ENCODE peak calls at places on chromosomes 6 and 20, in seven cellular contexts. One of them, this sample, is unnamed.
A peak's percentile ranks its signal among the peaks of the same experiment; 100 is the strongest.

GRCh38 chr20:1130058-1130694 is 11.8 kb downstream of the PSMF1 start:
- DNase-seq in mesendoderm: no peak
- DNase-seq in IMR-90: no peak
- DNase-seq in H1: no peak
- DNase-seq in H9: no peak
- DNase-seq in trophoblast cell: no peak
- DNase-seq in mesenchymal stem cell: no peak
- DNase-seq in this sample: no peak

GRCh38 chr6:95413789-95414188 is 163.5 kb upstream of the MANEA start:
- DNase-seq in mesenchymal stem cell: no peak
- DNase-seq in IMR-90: no peak
- DNase-seq in H1: no peak
- DNase-seq in trophoblast cell: no peak
- DNase-seq in mesendoderm: peak; percentile 19
- DNase-seq in H9: no peak
- DNase-seq in this sample: no peak

GRCh38 chr6:44540881-44541280 is 153.4 kb downstream of the CDC5L start:
- DNase-seq in H9: peak; percentile 7
- DNase-seq in mesendoderm: no peak
- DNase-seq in IMR-90: no peak
- DNase-seq in trophoblast cell: no peak
- DNase-seq in H1: no peak
- DNase-seq in mesenchymal stem cell: no peak
- DNase-seq in this sample: no peak

GRCh38 chr20:46883847-46884246 is 10.8 kb upstream of the EYA2 start:
- DNase-seq in H9: no peak
- DNase-seq in H1: no peak
- DNase-seq in IMR-90: peak; percentile 42
- DNase-seq in mesenchymal stem cell: no peak
- DNase-seq in trophoblast cell: no peak
- DNase-seq in mesendoderm: no peak
- DNase-seq in this sample: no peak

GRCh38 chr6:138101946-138102731 is 5.1 kb downstream of the PERP start:
- DNase-seq in mesenchymal stem cell: no peak
- DNase-seq in trophoblast cell: no peak
- DNase-seq in H1: no peak
- DNase-seq in mesendoderm: peak; percentile 96
- DNase-seq in H9: no peak
- DNase-seq in IMR-90: no peak
- DNase-seq in this sample: no peak

GRCh38 chr20:51969191-51969590 is 166.9 kb upstream of the SALL4 start:
- DNase-seq in H9: no peak
- DNase-seq in H1: no peak
- DNase-seq in mesendoderm: no peak
- DNase-seq in trophoblast cell: peak; percentile 19
- DNase-seq in mesenchymal stem cell: no peak
- DNase-seq in IMR-90: no peak
- DNase-seq in this sample: no peak

GRCh38 chr20:595330-596308 is 14.5 kb downstream of the TCF15 start:
- DNase-seq in trophoblast cell: no peak
- DNase-seq in mesenchymal stem cell: no peak
- DNase-seq in IMR-90: no peak
- DNase-seq in H9: no peak
- DNase-seq in H1: no peak
- DNase-seq in mesendoderm: no peak
- DNase-seq in this sample: no peak

GRCh38 chr20:44861547-44862006 is 23.9 kb upstream of the YWHAB start:
- DNase-seq in H1: no peak
- DNase-seq in mesendoderm: no peak
- DNase-seq in trophoblast cell: no peak
- DNase-seq in mesenchymal stem cell: no peak
- DNase-seq in H9: no peak
- DNase-seq in IMR-90: peak; percentile 18
- DNase-seq in this sample: no peak

GRCh38 chr20:24994470-24995368 is 2.2 kb upstream of the APMAP start:
- DNase-seq in IMR-90: peak; percentile 63
- DNase-seq in H9: peak; percentile 76
- DNase-seq in mesenchymal stem cell: peak; percentile 76
- DNase-seq in mesendoderm: peak; percentile 80
- DNase-seq in H1: peak; percentile 31
- DNase-seq in trophoblast cell: peak; percentile 59
- DNase-seq in this sample: peak; percentile 78

DNA sequence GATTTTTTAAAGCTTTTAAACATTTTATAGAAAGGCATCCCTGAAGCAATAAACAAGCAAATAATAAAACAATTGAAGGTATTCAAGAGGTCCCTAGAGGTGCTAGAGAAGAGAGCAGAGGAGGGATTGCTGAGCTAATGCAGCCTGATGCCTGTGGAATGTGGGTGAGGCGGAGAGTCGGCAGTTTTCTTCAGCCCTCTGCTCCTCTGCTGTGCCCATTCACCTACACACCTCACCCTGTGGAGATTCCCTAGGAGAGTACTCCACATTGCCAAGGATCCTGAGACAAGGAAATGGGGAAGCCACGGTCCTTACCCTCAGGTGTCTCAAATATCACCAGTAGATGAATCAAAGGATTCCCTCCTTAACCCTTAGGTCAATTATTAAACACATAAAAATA is 199.8 kb upstream of the POU3F2 start:
- DNase-seq in mesenchymal stem cell: no peak
- DNase-seq in mesendoderm: peak; percentile 75
- DNase-seq in H9: peak; percentile 53
- DNase-seq in trophoblast cell: no peak
- DNase-seq in IMR-90: no peak
- DNase-seq in H1: peak; percentile 27
- DNase-seq in this sample: no peak
- H3K4ac ChIP-seq in mesenchymal stem cell: no peak overlapping the region
- H3K4ac ChIP-seq in mesendoderm: peak overlapping the region; percentile 16
- H3K4ac ChIP-seq in H9: no peak overlapping the region
- H3K4ac ChIP-seq in trophoblast cell: no peak overlapping the region
- H3K4ac ChIP-seq in IMR-90: no peak overlapping the region
- H3K4ac ChIP-seq in H1: no peak overlapping the region
- H3K4ac ChIP-seq in this sample: no peak overlapping the region

GRCh38 chr6:24872769-24873168 is 63.0 kb downstream of the RIPOR2 start:
- DNase-seq in mesenchymal stem cell: peak; percentile 26
- DNase-seq in trophoblast cell: no peak
- DNase-seq in IMR-90: no peak
- DNase-seq in H9: no peak
- DNase-seq in mesendoderm: no peak
- DNase-seq in H1: no peak
- DNase-seq in this sample: peak; percentile 43

GRCh38 chr6:24874128-24874527 is 61.6 kb downstream of the RIPOR2 start:
- DNase-seq in H9: no peak
- DNase-seq in H1: no peak
- DNase-seq in mesenchymal stem cell: no peak
- DNase-seq in mesendoderm: no peak
- DNase-seq in trophoblast cell: no peak
- DNase-seq in IMR-90: no peak
- DNase-seq in this sample: no peak

GRCh38 chr6:24879351-24879750 is 56.4 kb downstream of the RIPOR2 start:
- DNase-seq in IMR-90: no peak
- DNase-seq in H1: no peak
- DNase-seq in mesenchymal stem cell: no peak
- DNase-seq in H9: no peak
- DNase-seq in mesendoderm: peak; percentile 28
- DNase-seq in trophoblast cell: peak; percentile 72
- DNase-seq in this sample: no peak

GRCh38 chr6:24876496-24877465 is 59.0 kb downstream of the RIPOR2 start:
- DNase-seq in mesendoderm: peak; percentile 96
- DNase-seq in trophoblast cell: peak; percentile 94
- DNase-seq in H9: peak; percentile 91
- DNase-seq in mesenchymal stem cell: no peak
- DNase-seq in H1: peak; percentile 66
- DNase-seq in IMR-90: no peak
- DNase-seq in this sample: no peak

GRCh38 chr6:24874776-24875175 is 61.0 kb downstream of the RIPOR2 start:
- DNase-seq in mesendoderm: no peak
- DNase-seq in H1: no peak
- DNase-seq in mesenchymal stem cell: no peak
- DNase-seq in trophoblast cell: no peak
- DNase-seq in H9: no peak
- DNase-seq in IMR-90: no peak
- DNase-seq in this sample: no peak
- H3K4ac ChIP-seq in mesendoderm: no peak overlapping the region
- H3K4ac ChIP-seq in H1: no peak overlapping the region
- H3K4ac ChIP-seq in mesenchymal stem cell: no peak overlapping the region
- H3K4ac ChIP-seq in trophoblast cell: peak overlapping the region; percentile 37
- H3K4ac ChIP-seq in H9: no peak overlapping the region
- H3K4ac ChIP-seq in IMR-90: no peak overlapping the region
- H3K4ac ChIP-seq in this sample: no peak overlapping the region

GRCh38 chr6:37923514-37923913 is 104.0 kb downstream of the ZFAND3 start:
- DNase-seq in mesendoderm: no peak
- DNase-seq in trophoblast cell: no peak
- DNase-seq in H9: no peak
- DNase-seq in mesenchymal stem cell: no peak
- DNase-seq in H1: no peak
- DNase-seq in IMR-90: no peak
- DNase-seq in this sample: no peak
- H3K4ac ChIP-seq in mesendoderm: no peak overlapping the region
- H3K4ac ChIP-seq in trophoblast cell: no peak overlapping the region
- H3K4ac ChIP-seq in H9: no peak overlapping the region
- H3K4ac ChIP-seq in mesenchymal stem cell: no peak overlapping the region
- H3K4ac ChIP-seq in H1: no peak overlapping the region
- H3K4ac ChIP-seq in IMR-90: no peak overlapping the region
- H3K4ac ChIP-seq in this sample: no peak overlapping the region

GRCh38 chr6:166558156-166559025 is 28.1 kb downstream of the RAMACL start:
- DNase-seq in H9: no peak
- DNase-seq in mesenchymal stem cell: no peak
- DNase-seq in mesendoderm: no peak
- DNase-seq in H1: no peak
- DNase-seq in trophoblast cell: no peak
- DNase-seq in IMR-90: no peak
- DNase-seq in this sample: no peak
- H3K4ac ChIP-seq in H9: no peak overlapping the region
- H3K4ac ChIP-seq in mesenchymal stem cell: no peak overlapping the region
- H3K4ac ChIP-seq in mesendoderm: no peak overlapping the region
- H3K4ac ChIP-seq in H1: no peak overlapping the region
- H3K4ac ChIP-seq in trophoblast cell: no peak overlapping the region
- H3K4ac ChIP-seq in IMR-90: no peak overlapping the region
- H3K4ac ChIP-seq in this sample: no peak overlapping the region

GRCh38 chr6:98579089-98579488 is 255.3 kb upstream of the POU3F2 start:
- DNase-seq in mesenchymal stem cell: no peak
- DNase-seq in mesendoderm: no peak
- DNase-seq in H9: no peak
- DNase-seq in IMR-90: no peak
- DNase-seq in trophoblast cell: no peak
- DNase-seq in H1: no peak
- DNase-seq in this sample: no peak

GRCh38 chr6:98572579-98572978 is 261.8 kb upstream of the POU3F2 start:
- DNase-seq in H1: no peak
- DNase-seq in IMR-90: no peak
- DNase-seq in trophoblast cell: no peak
- DNase-seq in mesenchymal stem cell: no peak
- DNase-seq in mesendoderm: no peak
- DNase-seq in H9: no peak
- DNase-seq in this sample: no peak

GRCh38 chr6:98579941-98580340 is 254.4 kb upstream of the POU3F2 start:
- DNase-seq in H1: no peak
- DNase-seq in H9: no peak
- DNase-seq in mesendoderm: no peak
- DNase-seq in mesenchymal stem cell: no peak
- DNase-seq in IMR-90: peak; percentile 2
- DNase-seq in trophoblast cell: no peak
- DNase-seq in this sample: no peak

GRCh38 chr6:98576811-98577210 is 257.6 kb upstream of the POU3F2 start:
- DNase-seq in IMR-90: no peak
- DNase-seq in H1: no peak
- DNase-seq in mesendoderm: no peak
- DNase-seq in trophoblast cell: no peak
- DNase-seq in H9: no peak
- DNase-seq in mesenchymal stem cell: no peak
- DNase-seq in this sample: no peak

GRCh38 chr6:98574991-98575390 is 259.4 kb upstream of the POU3F2 start:
- DNase-seq in mesenchymal stem cell: no peak
- DNase-seq in IMR-90: no peak
- DNase-seq in mesendoderm: no peak
- DNase-seq in H9: no peak
- DNase-seq in H1: no peak
- DNase-seq in trophoblast cell: no peak
- DNase-seq in this sample: no peak
- H3K4ac ChIP-seq in mesenchymal stem cell: no peak overlapping the region
- H3K4ac ChIP-seq in IMR-90: no peak overlapping the region
- H3K4ac ChIP-seq in mesendoderm: no peak overlapping the region
- H3K4ac ChIP-seq in H9: no peak overlapping the region
- H3K4ac ChIP-seq in H1: no peak overlapping the region
- H3K4ac ChIP-seq in trophoblast cell: no peak overlapping the region
- H3K4ac ChIP-seq in this sample: no peak overlapping the region

DNA sequence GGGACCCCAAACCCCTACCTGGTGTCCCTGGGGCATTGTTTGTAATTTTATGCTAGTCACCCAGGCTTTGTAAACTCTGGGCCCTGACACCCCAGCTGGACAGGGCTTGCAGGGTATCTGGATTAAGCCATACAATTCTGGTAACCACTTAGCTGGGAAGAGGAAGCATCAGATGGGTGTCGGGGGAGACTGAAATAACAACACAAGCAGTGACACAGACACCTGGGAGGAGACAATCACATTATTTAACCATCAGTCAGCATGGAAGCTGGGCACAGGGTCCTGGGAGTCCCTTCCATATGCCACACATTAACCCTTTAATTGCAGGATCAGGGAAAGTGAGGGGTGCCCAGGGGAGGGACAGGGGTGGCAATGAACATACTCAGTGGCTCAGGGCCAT is 29.8 kb downstream of the COL11A2 start:
- DNase-seq in mesendoderm: no peak
- DNase-seq in H9: no peak
- DNase-seq in trophoblast cell: no peak
- DNase-seq in H1: no peak
- DNase-seq in IMR-90: no peak
- DNase-seq in mesenchymal stem cell: no peak
- DNase-seq in this sample: no peak
- H3K4ac ChIP-seq in mesendoderm: no peak overlapping the region
- H3K4ac ChIP-seq in H9: no peak overlapping the region
- H3K4ac ChIP-seq in trophoblast cell: no peak overlapping the region
- H3K4ac ChIP-seq in H1: no peak overlapping the region
- H3K4ac ChIP-seq in IMR-90: no peak overlapping the region
- H3K4ac ChIP-seq in mesenchymal stem cell: no peak overlapping the region
- H3K4ac ChIP-seq in this sample: no peak overlapping the region

DNA sequence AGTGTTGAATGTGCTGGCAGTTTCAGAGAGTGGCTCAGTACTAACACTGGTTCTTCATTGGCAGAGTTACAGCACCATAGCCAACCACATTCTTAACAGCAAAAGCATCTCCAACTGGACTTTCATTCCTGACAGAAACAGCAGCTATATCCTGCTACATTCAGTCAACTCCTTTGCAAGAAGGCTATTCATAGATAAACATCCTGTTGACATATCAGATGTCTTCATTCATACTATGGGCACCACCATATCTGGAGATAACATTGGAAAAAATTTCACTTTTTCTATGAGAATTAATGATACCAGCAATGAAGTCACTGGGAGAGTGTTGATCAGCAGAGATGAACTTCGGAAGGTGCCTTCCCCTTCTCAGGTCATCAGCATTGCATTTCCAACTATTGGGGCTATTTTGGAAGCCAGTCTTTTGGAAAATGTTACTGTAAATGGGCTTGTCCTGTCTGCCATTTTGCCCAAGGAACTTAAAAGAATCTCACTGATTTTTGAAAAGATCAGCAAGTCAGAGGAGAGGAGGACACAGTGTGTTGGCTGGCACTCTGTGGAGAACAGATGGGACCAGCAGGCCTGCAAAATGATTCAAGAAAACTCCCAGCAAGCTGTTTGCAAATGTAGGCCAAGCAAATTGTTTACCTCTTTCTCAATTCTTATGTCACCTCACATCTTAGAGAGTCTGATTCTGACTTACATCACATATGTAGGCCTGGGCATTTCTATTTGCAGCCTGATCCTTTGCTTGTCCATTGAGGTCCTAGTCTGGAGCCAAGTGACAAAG is 17.0 kb upstream of the ADGRF4 start:
- DNase-seq in mesenchymal stem cell: no peak
- DNase-seq in H9: no peak
- DNase-seq in trophoblast cell: peak; percentile 43
- DNase-seq in IMR-90: no peak
- DNase-seq in H1: no peak
- DNase-seq in mesendoderm: no peak
- DNase-seq in this sample: no peak
- H3K4ac ChIP-seq in mesenchymal stem cell: no peak overlapping the region
- H3K4ac ChIP-seq in H9: no peak overlapping the region
- H3K4ac ChIP-seq in trophoblast cell: no peak overlapping the region
- H3K4ac ChIP-seq in IMR-90: no peak overlapping the region
- H3K4ac ChIP-seq in H1: no peak overlapping the region
- H3K4ac ChIP-seq in mesendoderm: no peak overlapping the region
- H3K4ac ChIP-seq in this sample: no peak overlapping the region

This sample was measured in neuronal stem cell.